ENCODE peak calls at places on chromosomes 2 and 18, in four cellular contexts. O is K562, M is SK-N-SH, A is GM12878. T is an unnamed sample.

GRCh38 chr18:48053881-48054586 is 123.6 kb upstream of the SMAD2 start:
- DNase-seq in O (peak; percentile 31), M (peak; percentile 60), A (no peak), T (no peak)

GRCh38 chr18:8808001-8808400 is 102.6 kb downstream of the MTCL1 start:
- DNase-seq in O (no peak), M (peak; percentile 79), A (no peak), T (no peak)

GRCh38 chr2:227632827-227633226 is 15.5 kb downstream of the SCYGR4 start:
- DNase-seq in O (no peak), M (no peak), A (no peak), T (no peak)

GRCh38 chr2:20803287-20803686 is 19.6 kb downstream of the LDAH start:
- DNase-seq in O (no peak), M (peak; percentile 56), A (no peak), T (no peak)

GRCh38 chr2:86633094-86633740 is 9.6 kb upstream of the RNF103 start:
- DNase-seq in O (no peak), M (peak; percentile 21), A (no peak), T (no peak)

GRCh38 chr2:178258916-178259315 is 64.6 kb downstream of the OSBPL6 start:
- DNase-seq in O (no peak), M (no peak), A (no peak), T (no peak)

GRCh38 chr2:51812138-51812866 is 780.4 kb upstream of the NRXN1 start:
- DNase-seq in O (no peak), M (no peak), A (no peak), T (no peak)

GRCh38 chr2:140454717-140455116 is 1674.5 kb upstream of the NXPH2 start:
- DNase-seq in O (no peak), M (no peak), A (no peak), T (no peak)

GRCh38 chr2:176128172-176129012 is 1.1 kb upstream of the HOXD8 start:
- DNase-seq in O (no peak), M (no peak), A (no peak), T (peak; percentile 30)

GRCh38 chr18:79772108-79772864 is 25.5 kb upstream of the KCNG2 start:
- DNase-seq in O (no peak), M (no peak), A (no peak), T (no peak)

GRCh38 chr2:142878061-142878741 is 737 bp downstream of the KYNU start:
- DNase-seq in O (no peak), M (no peak), A (no peak), T (no peak)

GRCh38 chr2:68995911-68996310 is 17.1 kb upstream of the ANTXR1 start:
- DNase-seq in O (no peak), M (no peak), A (no peak), T (no peak)

GRCh38 chr2:73494031-73494430 is 108.4 kb downstream of the ALMS1 start:
- DNase-seq in O (no peak), M (no peak), A (no peak), T (no peak)

GRCh38 chr2:62292190-62292589 is 96.3 kb downstream of the B3GNT2 start:
- DNase-seq in O (no peak), M (no peak), A (no peak), T (no peak)

GRCh38 chr2:30705711-30706533 is 101.3 kb downstream of the CAPN13 start:
- DNase-seq in O (no peak), M (no peak), A (no peak), T (no peak)

GRCh38 chr2:2012505-2012904 is 268.2 kb upstream of the PXDN start:
- DNase-seq in O (no peak), M (no peak), A (no peak), T (no peak)

GRCh38 chr2:3094999-3095958 is 282.3 kb downstream of the EIPR1 start:
- DNase-seq in O (peak; percentile 81), M (no peak), A (no peak), T (no peak)

GRCh38 chr18:37483221-37483971 is 82.2 kb downstream of the CELF4 start:
- DNase-seq in O (peak; percentile 50), M (no peak), A (no peak), T (no peak)

GRCh38 chr2:218003994-218004419 is 1.2 kb upstream of the TNS1 start:
- DNase-seq in O (no peak), M (peak; percentile 51), A (no peak), T (no peak)

GRCh38 chr2:110858135-110858737 is 125.9 kb downstream of the ACOXL start:
- DNase-seq in O (no peak), M (no peak), A (peak; percentile 69), T (no peak)

GRCh38 chr2:6828299-6828584 is 37.5 kb downstream of the CMPK2 start:
- DNase-seq in O (no peak), M (peak; percentile 54), A (no peak), T (no peak)

GRCh38 chr18:12837747-12838146 is 46.3 kb downstream of the PTPN2 start:
- DNase-seq in O (no peak), M (no peak), A (no peak), T (no peak)

GRCh38 chr2:224263571-224264043 is 138.3 kb downstream of the FAM124B start:
- DNase-seq in O (no peak), M (no peak), A (no peak), T (no peak)

GRCh38 chr18:59268722-59269562 is 4.3 kb downstream of the RAX start:
- DNase-seq in O (peak; percentile 35), M (peak; percentile 93), A (no peak), T (peak; percentile 31)

GRCh38 chr18:33560686-33561370 is 17.2 kb upstream of the ASXL3 start:
- DNase-seq in O (no peak), M (peak; percentile 34), A (peak; percentile 11), T (no peak)

DNA sequence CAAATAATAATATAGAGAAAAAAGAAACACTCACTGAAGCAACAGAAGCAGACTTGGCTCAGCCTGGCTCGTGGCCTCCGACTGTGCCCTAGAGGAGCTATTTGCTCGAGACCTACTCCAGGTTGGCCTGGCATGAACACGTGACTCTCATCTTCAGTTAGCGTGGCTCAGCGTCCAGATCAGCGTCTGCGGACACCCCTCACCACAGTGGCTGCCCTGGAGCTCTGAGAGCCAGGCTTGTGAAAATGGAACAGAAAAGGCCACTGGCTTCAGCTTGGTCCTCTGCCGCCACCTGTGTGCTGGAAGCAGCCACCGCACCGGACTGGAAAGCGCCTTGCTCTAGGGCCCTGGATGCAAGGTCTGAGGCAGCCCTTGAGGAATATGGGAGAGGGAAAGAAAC is 1184.0 kb upstream of the GYPC start:
- DNase-seq in O (no peak), M (peak; percentile 27), A (no peak), T (no peak)
- TF ChIP-seq CTCF in O (no peak), M (peak; percentile 40), A (peak; percentile 61), T (no peak)

GRCh38 chr2:80302001-80302464 is 2.5 kb downstream of the LRRTM1 start:
- DNase-seq in O (no peak), M (peak; percentile 38), A (no peak), T (no peak)
- H3K4me3 ChIP-seq in O (no peak overlapping the region), M (no peak overlapping the region), A (no peak overlapping the region), T (no peak overlapping the region)

DNA sequence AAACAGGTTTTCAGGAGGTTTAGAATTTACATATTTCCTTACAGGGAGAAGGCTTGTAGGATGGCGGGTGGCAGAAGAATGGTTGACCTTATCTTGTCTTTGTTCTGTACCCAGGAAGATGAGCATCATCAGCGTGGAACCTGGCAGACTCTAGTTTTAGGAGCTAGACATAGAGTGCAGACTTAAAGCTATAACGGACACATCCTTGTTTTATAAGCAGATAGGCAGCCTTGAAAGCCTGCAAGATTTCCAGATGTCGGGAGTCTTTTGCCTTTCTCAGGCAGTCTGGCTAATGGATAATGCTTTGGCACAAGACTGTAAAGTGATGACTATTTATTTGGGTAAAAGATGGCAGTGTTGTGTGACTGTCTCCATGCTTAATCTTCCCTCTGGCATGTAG is 11.7 kb downstream of the AQP12B start:
- DNase-seq in O (no peak), M (no peak), A (no peak), T (no peak)
- TF ChIP-seq GABPA in O (no peak), M (no peak), A (no peak), T (no peak)

DNA sequence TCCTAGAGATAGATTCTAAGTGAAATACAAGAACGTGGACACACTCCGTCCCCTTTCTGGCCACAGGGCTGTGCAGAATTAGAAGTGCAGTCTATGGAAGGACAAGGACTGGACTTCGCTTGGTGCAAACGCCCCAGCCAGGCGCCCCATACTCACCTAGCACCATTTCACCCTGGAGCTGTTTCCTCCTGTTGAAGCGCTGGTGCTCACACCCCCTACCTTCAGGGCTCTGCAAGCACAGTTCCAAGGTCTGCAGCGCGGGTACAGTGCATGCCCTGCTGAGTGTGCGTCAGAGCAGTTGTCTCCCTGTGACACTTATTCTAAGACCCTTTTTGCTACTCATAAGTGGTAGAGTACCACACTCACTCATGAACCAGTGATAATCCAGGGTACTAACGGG is 3.0 kb downstream of the HPCAL1 start:
- DNase-seq in O (no peak), M (no peak), A (no peak), T (no peak)
- TF ChIP-seq CTCF in O (peak; percentile 47), M (no peak), A (no peak), T (no peak)